ENCODE peak calls at places on chromosome 6, in nine cellular contexts. C is NCI-H2029; K is RCC 7860; H is activated CD4-positive, alpha-beta T cell treated with anti-CD3 and anti-CD28 coated beads, Interleukin-2, amount 10 ng/mL, durations not matched to agents 7 days and 5 days; Q is GM12865; B is HTR-8/SVneo; F is KBM-7; T is NCI-H69; Z is renal cortical epithelial cell. V is an unnamed sample.

GRCh38 chr6:144151010-144151727 is 852 bp downstream of the STX11 start:
- DNase-seq in C (no peak), K (no peak), H (peak), Q (peak), B (peak), F (peak), T (peak), Z (peak), V (peak)

GRCh38 chr6:41428995-41429417 is 93.6 kb downstream of the NCR2 start:
- DNase-seq in C (no peak), K (peak), H (no peak), Q (no peak), B (peak), F (peak), T (peak), Z (no peak), V (no peak)

GRCh38 chr6:82006027-82006738 is 241.4 kb downstream of the IBTK start:
- DNase-seq in C (peak), K (peak), H (no peak), Q (peak), B (no peak), F (peak), T (peak), Z (peak), V (peak)

GRCh38 chr6:118986312-118986711 is 51.4 kb upstream of the MCM9 start:
- DNase-seq in C (no peak), K (no peak), H (no peak), Q (no peak), B (no peak), F (no peak), T (no peak), Z (no peak), V (no peak)

GRCh38 chr6:163962627-163963117 is 548.2 kb downstream of the QKI start:
- DNase-seq in C (no peak), K (no peak), H (no peak), Q (no peak), B (no peak), F (no peak), T (peak), Z (no peak), V (no peak)

GRCh38 chr6:160430741-160431140 is 82.6 kb downstream of the SLC22A3 start:
- DNase-seq in C (no peak), K (no peak), H (no peak), Q (no peak), B (no peak), F (no peak), T (no peak), Z (no peak), V (no peak)

GRCh38 chr6:92174398-92175073 is 1244.8 kb downstream of the EPHA7 start:
- DNase-seq in C (no peak), K (no peak), H (no peak), Q (no peak), B (no peak), F (no peak), T (no peak), Z (peak), V (no peak)

GRCh38 chr6:158083687-158084325 is 84.3 kb downstream of the SERAC1 start:
- DNase-seq in C (no peak), K (no peak), H (no peak), Q (no peak), B (no peak), F (no peak), T (no peak), Z (no peak), V (no peak)

GRCh38 chr6:163661271-163661671 is 246.8 kb downstream of the QKI start:
- DNase-seq in C (no peak), K (no peak), H (no peak), Q (peak), B (no peak), F (no peak), T (peak), Z (no peak), V (no peak)

GRCh38 chr6:129754750-129755149 is 44.8 kb upstream of the ARHGAP18 start:
- DNase-seq in C (no peak), K (no peak), H (no peak), Q (no peak), B (no peak), F (no peak), T (peak), Z (no peak), V (no peak)

GRCh38 chr6:92688328-92688727 is 731.0 kb downstream of the EPHA7 start:
- DNase-seq in C (no peak), K (no peak), H (no peak), Q (peak), B (no peak), F (no peak), T (peak), Z (no peak), V (no peak)

GRCh38 chr6:158648682-158649131 is 1.1 kb upstream of the SYTL3 start:
- DNase-seq in C (no peak), K (peak), H (no peak), Q (peak), B (no peak), F (no peak), T (no peak), Z (peak), V (no peak)

GRCh38 chr6:136809461-136809860 is 12.9 kb upstream of the PEX7 start:
- DNase-seq in C (no peak), K (no peak), H (no peak), Q (no peak), B (no peak), F (no peak), T (no peak), Z (no peak), V (no peak)

GRCh38 chr6:31871068-31871659 is 7.6 kb downstream of the SLC44A4 start:
- DNase-seq in C (no peak), K (peak), H (no peak), Q (no peak), B (no peak), F (no peak), T (no peak), Z (peak), V (no peak)

GRCh38 chr6:2625581-2625980 is 125.1 kb downstream of the MYLK4 start:
- DNase-seq in C (no peak), K (no peak), H (no peak), Q (no peak), B (no peak), F (no peak), T (no peak), Z (no peak), V (no peak)

GRCh38 chr6:47209632-47210031 is 100.1 kb downstream of the TNFRSF21 start:
- DNase-seq in C (no peak), K (no peak), H (no peak), Q (no peak), B (no peak), F (no peak), T (no peak), Z (peak), V (no peak)

GRCh38 chr6:71476872-71477271 is 188.3 kb downstream of the OGFRL1 start:
- DNase-seq in C (no peak), K (no peak), H (no peak), Q (no peak), B (no peak), F (no peak), T (no peak), Z (no peak), V (no peak)

GRCh38 chr6:154352898-154353585 is 3.6 kb downstream of the IPCEF1 start:
- DNase-seq in C (no peak), K (peak), H (no peak), Q (peak), B (no peak), F (no peak), T (no peak), Z (no peak), V (no peak)

GRCh38 chr6:159134701-159135364 is 34.4 kb upstream of the FNDC1 start:
- DNase-seq in C (peak), K (peak), H (peak), Q (peak), B (peak), F (peak), T (peak), Z (peak), V (peak)

GRCh38 chr6:129312865-129313264 is 397.1 kb downstream of the ARHGAP18 start:
- DNase-seq in C (no peak), K (peak), H (no peak), Q (no peak), B (peak), F (no peak), T (no peak), Z (peak), V (no peak)

GRCh38 chr6:90444125-90444745 is 142.6 kb downstream of the MAP3K7 start:
- DNase-seq in C (no peak), K (no peak), H (no peak), Q (peak), B (no peak), F (no peak), T (no peak), Z (peak), V (no peak)

GRCh38 chr6:37650071-37650481 is 47.6 kb downstream of the MDGA1 start:
- DNase-seq in C (no peak), K (no peak), H (no peak), Q (peak), B (no peak), F (no peak), T (no peak), Z (no peak), V (peak)

GRCh38 chr6:13065596-13065995 is 262.7 kb downstream of the TBC1D7 start:
- DNase-seq in C (no peak), K (no peak), H (no peak), Q (no peak), B (no peak), F (no peak), T (no peak), Z (no peak), V (no peak)

GRCh38 chr6:157873735-157874344 is 50.8 kb downstream of the SNX9 start:
- DNase-seq in C (no peak), K (peak), H (peak), Q (peak), B (peak), F (peak), T (peak), Z (peak), V (peak)

GRCh38 chr6:31896856-31897611 is 464 bp downstream of the EHMT2 start:
- DNase-seq in C (no peak), K (no peak), H (no peak), Q (no peak), B (no peak), F (no peak), T (peak), Z (no peak), V (peak)

GRCh38 chr6:44496705-44497369 is 109.3 kb downstream of the CDC5L start:
- DNase-seq in C (no peak), K (no peak), H (no peak), Q (no peak), B (no peak), F (no peak), T (no peak), Z (no peak), V (no peak)

GRCh38 chr6:169899481-169900145 is 148.2 kb downstream of the ERMARD start:
- DNase-seq in C (no peak), K (no peak), H (no peak), Q (no peak), B (no peak), F (no peak), T (no peak), Z (no peak), V (no peak)

GRCh38 chr6:140041571-140042332 is 667.3 kb upstream of the CITED2 start:
- DNase-seq in C (no peak), K (no peak), H (no peak), Q (no peak), B (no peak), F (no peak), T (peak), Z (no peak), V (no peak)

GRCh38 chr6:32529697-32530429 is at the start of gene HLA-DRB5:
- DNase-seq in C (no peak), K (no peak), H (peak), Q (peak), B (no peak), F (peak), T (no peak), Z (peak), V (no peak)

GRCh38 chr6:133083248-133083967 is 157.7 kb upstream of the EYA4 start:
- DNase-seq in C (peak), K (no peak), H (no peak), Q (no peak), B (no peak), F (no peak), T (no peak), Z (no peak), V (no peak)

GRCh38 chr6:25637946-25638345 is 14.1 kb upstream of the SCGN start:
- DNase-seq in C (peak), K (no peak), H (no peak), Q (no peak), B (no peak), F (no peak), T (peak), Z (no peak), V (no peak)

GRCh38 chr6:104407957-104408356 is 451.8 kb downstream of the HACE1 start:
- DNase-seq in C (no peak), K (no peak), H (no peak), Q (no peak), B (no peak), F (no peak), T (no peak), Z (no peak), V (no peak)

GRCh38 chr6:148417045-148417444 is 74.4 kb downstream of the SASH1 start:
- DNase-seq in C (no peak), K (no peak), H (no peak), Q (no peak), B (no peak), F (no peak), T (no peak), Z (no peak), V (no peak)

GRCh38 chr6:151757506-151757955 is 50.0 kb upstream of the ESR1 start:
- DNase-seq in C (no peak), K (no peak), H (peak), Q (peak), B (no peak), F (no peak), T (no peak), Z (no peak), V (no peak)

V was measured in erythroblast.